ENCODE peak calls at places on chromosomes 13 and 19, in six cellular contexts. H is fibroblast of pulmonary artery, S is BE2C, O is PC-3, B is brain microvascular endothelial cell, G is heart left ventricle. X is an unnamed sample.
A peak's percentile ranks its signal among the peaks of the same experiment; 100 is the strongest.

GRCh38 chr13:30256713-30257432 is 50.5 kb downstream of the KATNAL1 start:
- DNase-seq in H (peak; percentile 25), S (no peak), O (no peak), B (no peak), G (no peak), X (no peak)

GRCh38 chr13:102870677-102871415 is 25.0 kb downstream of the ERCC5 start:
- DNase-seq in H (peak; percentile 78), S (peak; percentile 75), O (peak; percentile 63), B (peak; percentile 64), G (peak; percentile 63), X (peak; percentile 50)

GRCh38 chr13:33401238-33401637 is 115.7 kb upstream of the STARD13 start:
- DNase-seq in H (no peak), S (no peak), O (no peak), B (no peak), G (peak; percentile 65), X (no peak)

GRCh38 chr13:44331912-44332840 is 41.4 kb upstream of the SERP2 start:
- DNase-seq in H (peak; percentile 93), S (peak; percentile 92), O (peak; percentile 24), B (peak; percentile 91), G (peak; percentile 80), X (peak; percentile 17)

GRCh38 chr13:39760521-39760920 is 105.1 kb downstream of the COG6 start:
- DNase-seq in H (no peak), S (no peak), O (no peak), B (no peak), G (no peak), X (no peak)

GRCh38 chr13:62033932-62034331 is 618.3 kb upstream of the PCDH20 start:
- DNase-seq in H (no peak), S (no peak), O (no peak), B (no peak), G (no peak), X (no peak)

GRCh38 chr13:27465611-27466010 is 15.2 kb upstream of the MTIF3 start:
- DNase-seq in H (peak; percentile 6), S (no peak), O (no peak), B (no peak), G (no peak), X (no peak)

GRCh38 chr19:7458675-7459074 is 30.2 kb downstream of the PEX11G start:
- DNase-seq in H (no peak), S (no peak), O (no peak), B (no peak), G (no peak), X (no peak)

GRCh38 chr19:18568367-18568766 is 3.3 kb upstream of the UBA52 start:
- DNase-seq in H (no peak), S (no peak), O (no peak), B (no peak), G (no peak), X (no peak)

GRCh38 chr19:55690109-55690768 is 15.2 kb downstream of the EPN1 start:
- DNase-seq in H (no peak), S (no peak), O (no peak), B (no peak), G (peak; percentile 9), X (peak; percentile 21)

GRCh38 chr13:65932587-65933239 is 1297.4 kb downstream of the PCDH9 start:
- DNase-seq in H (no peak), S (no peak), O (peak; percentile 72), B (no peak), G (no peak), X (no peak)

GRCh38 chr19:55460670-55461258 is 678 bp downstream of the ISOC2 start:
- DNase-seq in H (peak; percentile 92), S (peak; percentile 93), O (peak; percentile 76), B (peak; percentile 52), G (peak; percentile 88), X (no peak)

GRCh38 chr13:29901714-29902631 is 51.6 kb upstream of the UBL3 start:
- DNase-seq in H (peak; percentile 96), S (peak; percentile 32), O (peak; percentile 85), B (peak; percentile 97), G (no peak), X (peak; percentile 90)

GRCh38 chr19:11451327-11451941 is 16.0 kb downstream of the PRKCSH start:
- DNase-seq in H (no peak), S (no peak), O (no peak), B (no peak), G (no peak), X (no peak)

GRCh38 chr19:47561440-47562045 is 11.4 kb downstream of the ZNF541 start:
- DNase-seq in H (no peak), S (no peak), O (peak; percentile 71), B (no peak), G (no peak), X (no peak)

GRCh38 chr19:18746393-18747167 is 44.5 kb downstream of the COMP start:
- DNase-seq in H (no peak), S (no peak), O (no peak), B (no peak), G (no peak), X (no peak)

GRCh38 chr19:56594783-56595547 is at the start of gene ZNF71:
- DNase-seq in H (peak; percentile 88), S (peak; percentile 94), O (peak; percentile 86), B (peak; percentile 84), G (peak; percentile 93), X (peak; percentile 90)

GRCh38 chr13:41546372-41547252 is 89.3 kb downstream of the RGCC start:
- DNase-seq in H (peak; percentile 24), S (no peak), O (peak; percentile 71), B (peak; percentile 81), G (no peak), X (peak; percentile 17)

GRCh38 chr13:93525087-93525486 is 298.5 kb downstream of the GPC6 start:
- DNase-seq in H (no peak), S (no peak), O (no peak), B (no peak), G (no peak), X (no peak)

GRCh38 chr13:100356889-100357288 is 231.7 kb downstream of the GGACT start:
- DNase-seq in H (peak; percentile 4), S (no peak), O (no peak), B (no peak), G (no peak), X (no peak)